ENCODE peak calls at places on chromosomes 7 and 10, in four cellular contexts. S is astrocyte, J is iris pigment epithelial cell, Y is DMS53. V is an unnamed sample.

GRCh38 chr7:116185956-116186355 is 24.4 kb upstream of the TES start:
- DNase-seq in S (no peak), J (peak; percentile 47), Y (no peak), V (peak; percentile 44)

GRCh38 chr7:84237533-84238173 is 43.1 kb upstream of the SEMA3A start:
- DNase-seq in S (peak; percentile 93), J (peak; percentile 94), Y (peak; percentile 73), V (peak; percentile 82)

GRCh38 chr7:157668884-157669767 is 332.3 kb downstream of the DNAJB6 start:
- DNase-seq in S (no peak), J (no peak), Y (no peak), V (no peak)

GRCh38 chr10:27683226-27683625 is 62.4 kb downstream of the MKX start:
- DNase-seq in S (no peak), J (no peak), Y (no peak), V (no peak)

GRCh38 chr10:106395061-106395749 is 769.3 kb downstream of the SORCS1 start:
- DNase-seq in S (no peak), J (no peak), Y (no peak), V (no peak)

GRCh38 chr7:158494162-158494586 is 93.4 kb downstream of the PTPRN2 start:
- DNase-seq in S (no peak), J (no peak), Y (no peak), V (no peak)

GRCh38 chr10:13769926-13770325 is 183.2 kb downstream of the PRPF18 start:
- DNase-seq in S (peak; percentile 58), J (no peak), Y (no peak), V (no peak)

GRCh38 chr7:135748770-135749169 is at the start of gene FAM180A:
- DNase-seq in S (peak; percentile 70), J (no peak), Y (no peak), V (peak; percentile 67)

GRCh38 chr10:92699518-92700272 is 9.9 kb downstream of the HHEX start:
- DNase-seq in S (no peak), J (no peak), Y (peak; percentile 82), V (no peak)

GRCh38 chr10:4191354-4191753 is 406.3 kb upstream of the KLF6 start:
- DNase-seq in S (no peak), J (no peak), Y (no peak), V (no peak)

GRCh38 chr7:111242361-111242760 is 151.4 kb downstream of the LRRN3 start:
- DNase-seq in S (no peak), J (no peak), Y (no peak), V (no peak)

GRCh38 chr7:47982610-47983009 is 3.2 kb upstream of the HUS1 start:
- DNase-seq in S (no peak), J (no peak), Y (peak; percentile 12), V (no peak)

GRCh38 chr10:7696545-7696944 is 6.6 kb upstream of the ITIH2 start:
- DNase-seq in S (peak; percentile 17), J (no peak), Y (no peak), V (no peak)

GRCh38 chr7:138665669-138666140 is 35.5 kb downstream of the SVOPL start:
- DNase-seq in S (no peak), J (no peak), Y (no peak), V (peak; percentile 46)

GRCh38 chr7:41987-42386 is 150.4 kb upstream of the FAM20C start:
- DNase-seq in S (peak; percentile 65), J (no peak), Y (no peak), V (no peak)

GRCh38 chr7:149811221-149811620 is 27.0 kb upstream of the ZNF862 start:
- DNase-seq in S (no peak), J (peak; percentile 20), Y (peak; percentile 35), V (no peak)

GRCh38 chr10:13991353-13991752 is 339.4 kb downstream of the FRMD4A start:
- DNase-seq in S (no peak), J (no peak), Y (no peak), V (no peak)

GRCh38 chr10:114100848-114101741 is 57.4 kb downstream of the ADRB1 start:
- DNase-seq in S (peak; percentile 60), J (peak; percentile 58), Y (peak; percentile 76), V (peak; percentile 66)

V was measured in amniotic epithelial cell.